ENCODE peak calls at places on chromosome 20, in seven cellular contexts. M is heart left ventricle; V is activated gamma-delta T cell treated with Interleukin-2 at 50 U/mL for 16 hours; B is kidney; N is stimulated activated CD8-positive, alpha-beta memory T cell treated with anti-CD3 and anti-CD28 coated beads, Interleukin-7, amount 100 ng/mL, for 1 hour; R is NCI-H1092 treated with DMSO at 0.1 percent for 48 hours; T is activated T-cell treated with anti-CD3 and anti-CD28 coated beads, Interleukin-2, amount 50 U/mL, for 72 hours. K is an unnamed sample.

GRCh38 chr20:21315138-21315537 is 12.0 kb downstream of the XRN2 start:
- DNase-seq in M (no peak), V (no peak), T (peak), R (no peak), B (no peak), N (no peak), K (no peak)

GRCh38 chr20:5606347-5606746 is 143.9 kb upstream of the SHLD1 start:
- DNase-seq in V (no peak), N (no peak), B (no peak), T (no peak), M (no peak), R (no peak), K (no peak)

GRCh38 chr20:25035924-25036323 is 22.0 kb downstream of the ACSS1 start:
- DNase-seq in T (no peak), R (no peak), M (peak), B (peak), N (no peak), V (peak), K (peak)

GRCh38 chr20:2331092-2331491 is 35.3 kb downstream of the TGM3 start:
- DNase-seq in T (no peak), N (no peak), R (no peak), V (no peak), M (no peak), B (no peak), K (no peak)

GRCh38 chr20:32040142-32040953 is 11.7 kb upstream of the HCK start:
- DNase-seq in N (no peak), T (no peak), B (no peak), R (no peak), M (peak), V (no peak), K (no peak)

GRCh38 chr20:1855690-1856089 is 39.5 kb upstream of the SIRPA start:
- DNase-seq in B (no peak), T (no peak), M (no peak), V (no peak), R (no peak), N (no peak), K (no peak)

GRCh38 chr20:5933802-5934436 is 16.4 kb downstream of the TRMT6 start:
- DNase-seq in M (no peak), R (peak), V (no peak), T (no peak), N (no peak), B (no peak), K (no peak)

GRCh38 chr20:64082821-64083379 is 1.3 kb downstream of the LKAAEAR1 start:
- DNase-seq in B (no peak), T (no peak), M (no peak), N (no peak), V (no peak), R (no peak), K (no peak)

GRCh38 chr20:32470940-32471339 is 112.8 kb downstream of the ASXL1 start:
- DNase-seq in B (no peak), R (no peak), M (no peak), V (no peak), N (no peak), T (no peak), K (peak)

GRCh38 chr20:10857362-10858070 is 183.7 kb upstream of the JAG1 start:
- DNase-seq in B (peak), R (no peak), N (no peak), T (no peak), M (no peak), V (no peak), K (no peak)

GRCh38 chr20:31833130-31833930 is 12.1 kb downstream of the FOXS1 start:
- DNase-seq in M (peak), B (no peak), V (peak), R (no peak), T (peak), N (peak), K (no peak)

GRCh38 chr20:39849664-39850063 is 839.4 kb downstream of the MAFB start:
- DNase-seq in V (no peak), B (peak), M (peak), N (no peak), R (peak), T (no peak), K (peak)

GRCh38 chr20:25541676-25542075 is 43.7 kb downstream of the NINL start:
- DNase-seq in B (no peak), M (no peak), V (no peak), T (no peak), R (no peak), N (no peak), K (no peak)

GRCh38 chr20:23120261-23120660 is 34.1 kb upstream of the CD93 start:
- DNase-seq in T (no peak), V (no peak), R (no peak), M (no peak), N (no peak), B (no peak), K (no peak)

GRCh38 chr20:63186528-63187316 is 29.2 kb downstream of the YTHDF1 start:
- DNase-seq in M (no peak), T (no peak), B (peak), N (no peak), V (no peak), R (no peak), K (peak)

GRCh38 chr20:38050691-38051090 is 17.1 kb downstream of the RPRD1B start:
- DNase-seq in B (no peak), N (no peak), V (no peak), M (no peak), T (no peak), R (no peak), K (no peak)

GRCh38 chr20:33624399-33624798 is 37.7 kb upstream of the C20orf144 start:
- DNase-seq in N (no peak), B (no peak), R (no peak), V (peak), T (no peak), M (no peak), K (no peak)

GRCh38 chr20:2301164-2301622 is 5.4 kb downstream of the TGM3 start:
- DNase-seq in N (no peak), R (no peak), B (no peak), V (no peak), T (no peak), M (peak), K (no peak)

GRCh38 chr20:62494537-62494936 is 18.7 kb upstream of the GATA5 start:
- DNase-seq in T (no peak), M (peak), N (no peak), R (no peak), B (no peak), V (no peak), K (no peak)

GRCh38 chr20:39155996-39156395 is 193.9 kb downstream of the DHX35 start:
- DNase-seq in T (no peak), M (no peak), B (no peak), V (no peak), N (no peak), R (no peak), K (no peak)

GRCh38 chr20:49916146-49917002 is 1.0 kb upstream of the SPATA2 start:
- DNase-seq in B (no peak), N (no peak), V (no peak), M (no peak), R (peak), T (peak), K (no peak)

GRCh38 chr20:52210037-52210990 is 18.7 kb upstream of the ZFP64 start:
- DNase-seq in M (no peak), T (no peak), R (no peak), N (no peak), B (no peak), V (no peak), K (no peak)

GRCh38 chr20:62707981-62708521 is 585 bp upstream of the NTSR1 start:
- DNase-seq in V (no peak), T (no peak), M (no peak), B (no peak), N (no peak), R (no peak), K (peak)

GRCh38 chr20:29443819-29444218 is 1813.6 kb upstream of the DEFB115 start:
- DNase-seq in B (no peak), R (no peak), M (no peak), V (no peak), T (peak), N (no peak), K (no peak)

GRCh38 chr20:48064929-48065328 is 279.6 kb upstream of the SULF2 start:
- DNase-seq in T (no peak), V (no peak), R (no peak), B (no peak), N (no peak), M (no peak), K (no peak)

GRCh38 chr20:48760403-48760889 is 67.4 kb downstream of the PREX1 start:
- DNase-seq in R (no peak), V (peak), M (peak), B (peak), T (peak), N (peak), K (no peak)

GRCh38 chr20:20463933-20464374 is 96.0 kb downstream of the INSM1 start:
- DNase-seq in T (no peak), N (no peak), M (no peak), V (no peak), B (no peak), R (peak), K (no peak)

GRCh38 chr20:35093245-35093884 is 758 bp upstream of the TRPC4AP start:
- DNase-seq in M (no peak), V (no peak), N (no peak), R (no peak), B (no peak), T (peak), K (no peak)

GRCh38 chr20:45781391-45781931 is 10.2 kb downstream of the WFDC3 start:
- DNase-seq in N (no peak), R (no peak), V (no peak), B (no peak), T (no peak), M (no peak), K (no peak)

GRCh38 chr20:63830821-63831593 is at the start of gene ZBTB46:
- DNase-seq in N (no peak), T (peak), M (peak), V (no peak), B (peak), R (no peak), K (no peak)

GRCh38 chr20:3716195-3716834 is 3.9 kb upstream of the SIGLEC1 start:
- DNase-seq in T (peak), R (peak), B (peak), V (no peak), M (peak), N (no peak), K (peak)

GRCh38 chr20:61722146-61722678 is 343.5 kb downstream of the TAF4 start:
- DNase-seq in M (no peak), N (no peak), R (no peak), B (no peak), V (no peak), T (no peak), K (no peak)

GRCh38 chr20:63652192-63652980 is 838 bp downstream of the STMN3 start:
- DNase-seq in N (no peak), R (peak), M (no peak), B (peak), V (peak), T (peak), K (no peak)

GRCh38 chr20:57501461-57502330 is 23.2 kb downstream of the CTCFL start:
- DNase-seq in M (no peak), B (no peak), N (no peak), V (no peak), T (no peak), R (no peak), K (no peak)

GRCh38 chr20:37714973-37715657 is 21.3 kb downstream of the CTNNBL1 start:
- DNase-seq in R (no peak), V (no peak), N (no peak), B (no peak), M (no peak), T (no peak), K (no peak)